ENCODE peak calls at places on chromosomes 13 and 19, in four cellular contexts. W is K562, B is GM12891, K is GM12878. V is an unnamed sample.

GRCh38 chr19:53545271-53546065 is 7.5 kb downstream of the ZNF331 start:
- DNase-seq in K (no peak), B (no peak), W (no peak), V (no peak)

GRCh38 chr13:35388979-35389378 is 87.5 kb downstream of the MAB21L1 start:
- DNase-seq in W (no peak), B (no peak), K (no peak), V (no peak)

GRCh38 chr19:2549701-2550191 is 73.8 kb downstream of the GADD45B start:
- DNase-seq in B (no peak), K (no peak), W (no peak), V (peak)

GRCh38 chr19:35318679-35319448 is 10.1 kb upstream of the CD22 start:
- DNase-seq in B (no peak), K (no peak), W (peak), V (peak)

GRCh38 chr19:46132508-46133100 is 8.1 kb upstream of the IGFL3 start:
- DNase-seq in K (no peak), B (no peak), W (no peak), V (no peak)

GRCh38 chr13:105627270-105627669 is 908.2 kb downstream of the EFNB2 start:
- DNase-seq in B (no peak), W (no peak), K (no peak), V (no peak)

GRCh38 chr19:46890423-46891170 is 29.8 kb downstream of the ARHGAP35 start:
- DNase-seq in W (no peak), B (no peak), K (no peak), V (no peak)

GRCh38 chr19:40771101-40771539 is 4.2 kb upstream of the MIA start:
- DNase-seq in K (no peak), B (no peak), W (no peak), V (no peak)

GRCh38 chr13:34738251-34739170 is 203.6 kb upstream of the NBEA start:
- DNase-seq in K (no peak), B (no peak), W (no peak), V (no peak)

GRCh38 chr19:2132731-2133490 is 18.5 kb downstream of the AP3D1 start:
- DNase-seq in W (no peak), K (no peak), B (no peak), V (no peak)

GRCh38 chr13:28035146-28035782 is 46.8 kb upstream of the URAD start:
- DNase-seq in B (no peak), K (no peak), W (no peak), V (no peak)

GRCh38 chr19:37932985-37933953 is 26.3 kb downstream of the SIPA1L3 start:
- DNase-seq in W (no peak), B (no peak), K (no peak), V (peak)

GRCh38 chr13:101728021-101728420 is 275.5 kb downstream of the ITGBL1 start:
- DNase-seq in B (no peak), K (no peak), W (no peak), V (no peak)

GRCh38 chr13:33205804-33206221 is 79.7 kb downstream of the STARD13 start:
- DNase-seq in B (no peak), W (no peak), K (no peak), V (no peak)

GRCh38 chr19:41707502-41707812 is 969 bp upstream of the CEACAM5 start:
- DNase-seq in B (no peak), K (no peak), W (peak), V (no peak)

GRCh38 chr13:36774895-36775294 is 44.1 kb upstream of the RFXAP start:
- DNase-seq in B (no peak), W (no peak), K (no peak), V (no peak)

GRCh38 chr19:38417544-38418506 is 8.2 kb downstream of the RASGRP4 start:
- DNase-seq in K (no peak), W (peak), B (peak), V (peak)

GRCh38 chr13:24693862-24694471 is 13.8 kb downstream of the ATP12A start:
- DNase-seq in W (peak), B (peak), K (no peak), V (peak)

GRCh38 chr19:40691421-40692211 is 1.2 kb upstream of the NUMBL start:
- DNase-seq in K (no peak), B (peak), W (no peak), V (no peak)

GRCh38 chr13:30292325-30292724 is 15.0 kb downstream of the KATNAL1 start:
- DNase-seq in W (no peak), K (no peak), B (no peak), V (no peak)

GRCh38 chr19:35208121-35208520 is 20.4 kb downstream of the FAM187B start:
- DNase-seq in K (no peak), B (no peak), W (no peak), V (no peak)

GRCh38 chr13:111662451-111662850 is 342.0 kb downstream of the TEX29 start:
- DNase-seq in K (no peak), B (no peak), W (no peak), V (no peak)
- TF ChIP-seq SPI1 in K (no peak), B (no peak), W (no peak), V (no peak)

DNA sequence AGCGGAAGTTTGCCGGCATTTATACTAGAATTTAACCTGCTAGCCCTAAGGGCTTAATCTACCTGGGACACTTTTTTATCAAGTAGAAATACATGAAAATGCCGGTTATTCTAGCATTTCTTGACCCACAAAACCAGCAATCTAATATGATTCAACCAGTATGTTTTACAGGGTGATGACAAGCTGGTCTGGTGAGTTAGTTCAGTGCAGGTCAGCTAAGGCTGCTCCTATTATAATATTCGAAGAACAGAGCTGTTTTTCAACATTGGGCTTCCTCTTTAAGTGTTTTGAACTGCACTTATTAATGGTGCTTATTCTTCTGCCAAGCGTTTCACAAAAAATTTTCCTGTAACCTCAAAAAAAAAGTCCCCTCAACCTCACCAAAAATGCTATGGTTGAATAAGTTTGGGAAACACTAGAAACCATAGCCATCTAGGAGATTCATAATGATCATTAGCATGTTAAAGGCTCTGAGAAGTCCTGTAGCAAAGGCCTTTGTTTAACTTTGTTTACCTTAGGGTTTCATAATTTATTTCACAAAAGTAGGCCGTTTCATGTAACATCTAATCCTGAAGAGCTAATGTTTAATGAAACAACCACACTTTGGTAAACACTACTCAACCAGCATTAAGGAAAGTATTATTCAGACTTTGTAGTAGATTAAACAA is 526.6 kb downstream of the KLF12 start:
- DNase-seq in W (no peak), B (no peak), K (no peak), V (no peak)
- TF ChIP-seq SPI1 in W (no peak), B (no peak), K (no peak), V (no peak)

DNA sequence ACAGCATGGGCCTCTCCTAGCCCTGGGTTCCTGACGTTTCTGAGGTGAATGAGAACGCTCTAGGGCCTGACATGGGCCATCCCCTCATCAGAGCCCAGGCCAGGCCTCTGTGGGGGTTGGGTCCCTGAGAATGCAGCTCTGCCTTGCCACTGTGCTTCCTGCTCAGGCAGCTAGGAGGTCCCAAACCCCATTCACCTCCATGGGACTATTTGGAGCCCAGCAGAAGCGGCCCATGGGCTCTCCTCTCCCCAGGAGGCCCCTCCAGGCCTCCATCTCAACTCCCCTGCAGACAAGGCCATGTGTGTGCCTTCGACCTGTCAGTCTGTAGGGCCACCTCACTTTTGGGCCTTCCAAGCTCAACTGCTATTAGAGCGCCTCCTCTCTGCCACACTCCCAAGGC is 36.9 kb downstream of the ELL start:
- DNase-seq in W (no peak), K (no peak), B (no peak), V (no peak)
- TF ChIP-seq SPI1 in W (no peak), K (no peak), B (no peak), V (no peak)

DNA sequence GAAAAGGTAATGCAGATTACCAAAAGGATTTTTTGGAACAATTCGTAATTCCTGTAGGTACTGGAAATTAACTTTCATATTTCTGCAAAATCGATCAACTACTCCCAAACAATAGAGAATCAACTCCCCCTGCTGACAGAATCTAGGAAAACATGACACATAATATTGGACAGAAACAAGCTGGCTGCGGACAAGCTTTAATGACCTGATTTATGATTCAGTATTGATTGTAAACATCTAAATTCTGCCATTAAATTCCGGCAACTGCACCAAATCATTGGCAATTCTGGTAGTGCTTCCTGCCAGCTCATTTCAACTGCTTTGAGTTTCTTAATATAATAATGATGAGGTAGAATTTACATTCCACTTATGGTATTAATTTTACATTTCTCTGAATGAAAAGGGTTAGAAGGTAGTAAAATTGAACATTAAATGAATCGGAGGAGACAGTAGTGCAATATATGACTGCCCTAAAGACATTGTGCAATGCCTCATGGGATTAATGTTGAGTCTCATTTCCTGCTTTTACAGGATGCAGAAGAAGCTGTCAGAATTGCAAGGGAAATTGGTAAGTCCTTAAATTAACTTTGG is 146.5 kb downstream of the PCCA start:
- DNase-seq in W (peak), B (no peak), K (no peak), V (peak)
- TF ChIP-seq SPI1 in W (no peak), B (peak), K (peak), V (no peak)

GRCh38 chr13:31699650-31700049 is 39.7 kb upstream of the RXFP2 start:
- DNase-seq in B (no peak), K (no peak), W (no peak), V (no peak)
- TF ChIP-seq SPI1 in B (no peak), K (no peak), W (no peak), V (no peak)

DNA sequence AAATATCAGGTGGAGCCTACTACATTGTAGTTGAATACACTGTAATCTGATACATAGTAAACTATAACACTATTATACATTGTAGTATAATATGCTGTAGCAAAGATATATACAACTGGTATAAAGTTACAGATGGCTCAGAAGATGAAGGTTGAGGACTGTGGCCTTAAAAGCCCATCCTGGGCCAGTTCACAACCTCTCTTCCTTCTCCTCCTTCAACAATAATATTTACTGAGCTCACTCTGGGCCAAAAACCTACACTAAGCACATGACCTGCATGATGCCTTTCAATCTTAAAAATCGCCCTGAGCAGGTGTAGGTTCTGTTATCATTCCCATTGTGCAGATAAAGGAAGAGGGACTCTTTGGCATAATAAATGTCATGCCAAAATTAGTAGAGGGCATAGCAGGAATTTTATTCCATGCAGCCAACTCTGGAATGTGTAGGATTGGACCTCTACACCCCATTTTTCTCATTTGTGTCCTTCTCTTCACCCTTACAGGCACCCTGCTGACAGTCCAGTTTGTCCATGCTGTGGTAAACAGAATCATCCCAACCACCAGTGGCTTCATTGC is 14.6 kb upstream of the SIN3B start:
- DNase-seq in W (no peak), B (no peak), K (no peak), V (no peak)
- TF ChIP-seq SPI1 in W (no peak), B (no peak), K (no peak), V (no peak)

V was measured in HL-60.